ENCODE peak calls at places on chromosome 21, in four cellular contexts. V is fibroblast of mammary gland, L is BJ, C is pancreas. N is an unnamed sample.

GRCh38 chr21:8997011-8997440 is 1524.4 kb upstream of the TPTE start:
- DNase-seq in V (no peak), L (no peak), C (no peak), N (no peak)

GRCh38 chr21:16279658-16280581 is 550.1 kb downstream of the USP25 start:
- DNase-seq in V (peak), L (peak), C (no peak), N (peak)

GRCh38 chr21:21064353-21064752 is 66.1 kb downstream of the NCAM2 start:
- DNase-seq in V (no peak), L (no peak), C (no peak), N (no peak)

GRCh38 chr21:45359451-45360217 is 45.3 kb upstream of the COL18A1 start:
- DNase-seq in V (no peak), L (no peak), C (no peak), N (no peak)

GRCh38 chr21:46637952-46638746 is 2.7 kb downstream of the PRMT2 start:
- DNase-seq in V (peak), L (no peak), C (no peak), N (no peak)

GRCh38 chr21:46153259-46154154 is 1.9 kb downstream of the FTCD start:
- DNase-seq in V (no peak), L (no peak), C (peak), N (no peak)

GRCh38 chr21:14453964-14454641 is 71.2 kb upstream of the HSPA13 start:
- DNase-seq in V (no peak), L (no peak), C (no peak), N (no peak)

GRCh38 chr21:32306021-32306780 is 7.5 kb downstream of the MRAP start:
- DNase-seq in V (no peak), L (no peak), C (no peak), N (no peak)

GRCh38 chr21:35020446-35020845 is 28.7 kb downstream of the RUNX1 start:
- DNase-seq in V (no peak), L (no peak), C (no peak), N (no peak)

GRCh38 chr21:28230559-28230958 is 762.1 kb downstream of the LTN1 start:
- DNase-seq in V (peak), L (no peak), C (no peak), N (no peak)

GRCh38 chr21:46553993-46554392 is 50.9 kb downstream of the S100B start:
- DNase-seq in V (no peak), L (no peak), C (no peak), N (no peak)

GRCh38 chr21:41182547-41182946 is 14.6 kb downstream of the BACE2 start:
- DNase-seq in V (no peak), L (no peak), C (no peak), N (no peak)

GRCh38 chr21:45313015-45313414 is 25.3 kb upstream of the POFUT2 start:
- DNase-seq in V (no peak), L (no peak), C (no peak), N (no peak)

GRCh38 chr21:26800001-26800400 is 45.2 kb downstream of the ADAMTS1 start:
- DNase-seq in V (peak), L (no peak), C (no peak), N (no peak)
- TF ChIP-seq CTCF in V (no peak), L (no peak), C (no peak), N (no peak)

DNA sequence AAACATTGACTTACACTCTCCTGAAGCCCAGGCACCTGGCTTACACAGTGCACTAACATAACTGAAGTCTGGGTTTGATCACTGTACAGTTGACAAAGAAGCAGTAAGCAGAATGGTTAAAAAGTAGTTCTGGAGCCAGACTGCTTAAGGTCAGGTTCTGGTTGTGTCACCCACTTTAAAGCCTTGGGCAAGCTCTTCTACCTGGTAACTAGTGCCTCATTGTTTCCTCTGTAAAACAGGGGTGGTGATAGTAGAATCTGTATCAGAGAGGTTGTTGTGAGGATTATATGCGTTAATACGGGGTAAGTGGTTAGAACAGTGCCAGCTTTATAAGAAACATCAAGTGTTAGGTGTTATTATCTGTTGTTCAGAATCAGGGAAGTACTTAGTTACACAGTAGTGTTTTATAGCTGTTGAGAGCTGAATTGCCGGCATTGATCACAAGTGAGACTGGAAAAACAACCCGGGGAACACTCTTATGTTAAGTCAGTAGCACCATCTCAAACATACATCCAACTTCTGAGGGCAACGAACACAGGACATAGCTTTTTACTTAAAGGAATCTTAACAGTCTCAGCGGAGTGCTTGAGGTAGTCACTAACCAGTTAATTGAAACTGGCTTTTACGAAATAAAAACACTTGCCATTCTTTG is 3.7 kb downstream of the BACH1 start:
- DNase-seq in V (peak), L (no peak), C (no peak), N (no peak)
- H3K4me3 ChIP-seq in V (peak), L (peak), C (no peak), N (peak)

DNA sequence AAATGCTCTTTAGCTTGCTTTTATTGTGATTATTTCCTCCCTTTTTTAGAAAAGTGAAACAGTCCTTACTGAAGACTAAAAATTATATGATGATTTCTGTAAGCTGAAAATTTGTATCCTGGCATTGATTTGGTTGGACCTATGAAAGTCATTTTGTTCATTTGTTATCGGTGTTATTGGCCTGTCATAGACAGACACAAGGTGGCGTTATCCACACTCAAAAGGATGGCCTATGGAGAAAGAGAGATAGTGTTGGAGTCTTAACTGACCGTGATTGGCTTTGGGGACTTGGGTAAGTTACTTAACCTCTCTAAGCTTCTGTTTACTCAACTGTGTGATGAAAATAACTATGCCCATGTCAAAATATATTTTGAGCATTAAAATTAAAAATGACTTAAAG is 203.6 kb upstream of the CHODL start:
- DNase-seq in V (peak), L (no peak), C (no peak), N (no peak)
- TF ChIP-seq CTCF in V (peak), L (no peak), C (no peak), N (peak)

DNA sequence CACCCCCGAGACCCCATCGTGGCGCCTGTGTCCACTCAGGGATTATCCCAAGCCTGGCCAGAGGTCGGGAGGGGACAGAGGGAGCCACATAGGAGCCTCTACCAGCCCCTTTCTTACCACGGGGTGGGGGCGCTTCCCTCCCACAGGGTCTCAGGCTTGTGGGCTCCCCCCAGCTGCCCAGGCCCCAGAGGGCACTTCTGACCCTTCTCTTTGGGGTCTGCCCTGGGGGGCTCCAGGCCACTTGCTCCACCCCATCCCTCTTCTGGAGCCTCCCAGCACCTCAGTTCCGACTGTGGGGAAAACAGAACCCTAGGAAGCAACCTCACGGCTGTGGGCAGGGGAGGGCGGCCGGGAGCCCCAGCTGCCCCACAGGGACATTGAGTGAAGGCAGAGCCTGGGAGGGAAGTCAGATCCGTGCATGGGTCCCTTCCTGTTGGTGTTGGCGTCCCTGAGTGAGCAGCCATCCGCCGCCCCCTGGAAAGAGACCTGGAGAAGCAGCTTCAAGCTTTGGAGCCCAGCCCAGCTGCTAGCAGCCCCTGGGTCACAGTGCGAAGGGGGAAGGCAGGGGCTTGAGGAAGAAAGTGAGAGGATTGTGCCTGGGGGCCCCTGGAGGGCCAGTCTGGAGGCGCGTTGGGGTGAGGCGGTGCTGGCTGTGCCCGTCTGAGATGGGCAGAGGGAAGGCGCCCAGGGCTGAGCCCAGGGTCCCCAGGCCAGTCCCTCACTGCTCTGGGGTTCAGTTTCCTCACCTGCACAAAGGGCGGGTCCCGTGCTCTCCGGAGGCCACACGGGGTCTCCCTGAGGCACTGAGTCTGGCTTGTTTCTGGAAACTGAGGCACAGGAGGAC is 22.1 kb downstream of the RRP1 start:
- DNase-seq in V (no peak), L (no peak), C (no peak), N (no peak)
- H3K4me3 ChIP-seq in V (no peak), L (no peak), C (no peak), N (no peak)

GRCh38 chr21:43929217-43929971 is 64.4 kb downstream of the AGPAT3 start:
- DNase-seq in V (no peak), L (no peak), C (peak), N (no peak)
- TF ChIP-seq CTCF in V (no peak), L (no peak), C (no peak), N (no peak)

DNA sequence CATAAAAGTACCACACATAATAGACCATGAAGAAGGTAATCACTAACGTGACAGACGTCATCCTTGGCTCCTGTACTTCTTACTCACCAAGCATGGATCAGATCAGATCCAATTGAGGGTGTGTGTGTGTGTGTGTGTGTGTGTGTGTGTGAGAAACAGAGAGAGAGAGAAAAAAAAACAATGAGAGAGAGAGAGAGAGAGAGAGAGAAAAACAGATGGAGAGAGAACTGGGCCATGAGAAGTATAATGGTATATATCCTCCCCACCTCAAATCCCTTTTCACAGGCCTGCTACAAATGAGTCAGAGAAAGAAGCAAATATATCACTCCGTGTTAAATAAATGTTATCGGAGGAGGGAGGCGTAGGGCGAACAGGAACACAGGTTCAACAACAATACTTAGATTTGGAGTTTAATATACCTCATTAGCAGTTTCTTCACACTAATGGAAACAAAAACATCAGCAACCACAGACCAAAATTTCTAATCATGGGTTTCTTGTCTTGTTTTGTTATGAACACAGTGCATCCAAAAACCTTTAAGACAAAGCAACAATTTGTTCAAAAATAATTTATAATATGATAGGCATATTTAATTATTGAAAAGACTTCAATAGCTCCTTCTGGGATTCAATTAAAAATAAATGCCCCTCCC is 45.3 kb downstream of the TIAM1 start:
- DNase-seq in V (peak), L (no peak), C (no peak), N (peak)
- H3K4me3 ChIP-seq in V (no peak), L (no peak), C (no peak), N (no peak)

GRCh38 chr21:39726133-39726532 is 18.9 kb upstream of the IGSF5 start:
- DNase-seq in V (no peak), L (no peak), C (no peak), N (no peak)
- TF ChIP-seq CTCF in V (no peak), L (peak), C (no peak), N (peak)

GRCh38 chr21:42312626-42313104 is 2.5 kb downstream of the TFF3 start:
- DNase-seq in V (no peak), L (no peak), C (no peak), N (no peak)

GRCh38 chr21:42314616-42315295 is 453 bp downstream of the TFF3 start:
- DNase-seq in V (no peak), L (no peak), C (no peak), N (no peak)

GRCh38 chr21:42315296-42315891 is at the start of gene TFF3:
- DNase-seq in V (no peak), L (no peak), C (peak), N (no peak)

GRCh38 chr21:42311816-42312625 is 3.2 kb downstream of the TFF3 start:
- DNase-seq in V (no peak), L (no peak), C (peak), N (no peak)

GRCh38 chr21:42313501-42313969 is 1.7 kb downstream of the TFF3 start:
- DNase-seq in V (no peak), L (no peak), C (no peak), N (no peak)
- H3K4me3 ChIP-seq in V (no peak), L (no peak), C (no peak), N (no peak)

GRCh38 chr21:37047079-37047478 is 25.8 kb downstream of the PIGP start:
- DNase-seq in V (no peak), L (no peak), C (no peak), N (no peak)
- TF ChIP-seq CTCF in V (no peak), L (no peak), C (no peak), N (no peak)